ENCODE peak calls at places on chromosome 20, in four cellular contexts. N is glomerular endothelial cell; O is NCI-H526 treated with DMSO at 0.1 percent for 48 hours; P is activated CD4-positive, alpha-beta T cell treated with anti-CD3 and anti-CD28 coated beads, Interleukin-2, amount 10 ng/mL, durations not matched to agents 7 days and 5 days. V is an unnamed sample.
A peak's percentile ranks its signal among the peaks of the same experiment; 100 is the strongest.

GRCh38 chr20:24318569-24319352 is 150.7 kb upstream of the SYNDIG1 start:
- DNase-seq in P (no peak), O (no peak), N (no peak), V (no peak)

GRCh38 chr20:62864207-62864606 is 2.6 kb upstream of the TCFL5 start:
- DNase-seq in O (no peak), P (no peak), N (no peak), V (no peak)

GRCh38 chr20:62214067-62214466 is 6.0 kb downstream of the HRH3 start:
- DNase-seq in N (no peak), P (no peak), O (peak; percentile 22), V (no peak)

GRCh38 chr20:59945731-59946130 is 5.5 kb downstream of the FAM217B start:
- DNase-seq in N (no peak), O (no peak), P (no peak), V (no peak)

GRCh38 chr20:49893242-49894072 is 21.9 kb downstream of the SPATA2 start:
- DNase-seq in N (no peak), O (no peak), P (no peak), V (no peak)

GRCh38 chr20:62762376-62762775 is 33.9 kb upstream of the MRGBP start:
- DNase-seq in N (no peak), O (no peak), P (no peak), V (no peak)

GRCh38 chr20:35737865-35738333 is 4.2 kb downstream of the RBM39 start:
- DNase-seq in O (no peak), P (no peak), N (no peak), V (no peak)

GRCh38 chr20:14142171-14142570 is 146.9 kb downstream of the MACROD2 start:
- DNase-seq in P (no peak), N (no peak), O (peak; percentile 58), V (peak; percentile 12)

GRCh38 chr20:42734660-42735368 is 454.9 kb downstream of the PTPRT start:
- DNase-seq in O (no peak), N (no peak), P (no peak), V (no peak)

GRCh38 chr20:37257993-37258392 is 3.6 kb downstream of the GHRH start:
- DNase-seq in O (no peak), N (no peak), P (no peak), V (no peak)

GRCh38 chr20:61169870-61170269 is 82.2 kb upstream of the CDH4 start:
- DNase-seq in N (no peak), P (no peak), O (no peak), V (no peak)

GRCh38 chr20:44598413-44599290 is 16.3 kb downstream of the PKIG start:
- DNase-seq in O (no peak), N (no peak), P (no peak), V (peak; percentile 58)

GRCh38 chr20:7856756-7857155 is 83.5 kb downstream of the HAO1 start:
- DNase-seq in P (no peak), O (no peak), N (peak; percentile 75), V (peak; percentile 78)

V was measured in dermis microvascular lymphatic vessel endothelial cell.